ENCODE peak calls at places on chromosomes 4 and X, in five cellular contexts. D is stomach, V is suprapubic skin, W is IMR-90, Q is T-helper 17 cell. L is an unnamed sample. For H3K9me3, the result is how much of the 10 kb centered on the place peaks cover.

GRCh38 chr4:48031802-48032525 is 15.4 kb downstream of the NIPAL1 start:
- DNase-seq in D (peak), V (no peak), W (peak), Q (no peak), L (no peak)

GRCh38 chr4:3791910-3792542 is 25.8 kb downstream of the ADRA2C start:
- DNase-seq in D (peak), V (no peak), W (peak), Q (no peak), L (peak)

GRCh38 chrX:9337056-9337455 is 127.8 kb upstream of the TBL1X start:
- DNase-seq in D (no peak), V (no peak), W (peak), Q (no peak), L (no peak)

GRCh38 chr4:174578366-174578765 is 56.1 kb upstream of the HPGD start:
- DNase-seq in D (no peak), V (no peak), W (no peak), Q (no peak), L (no peak)

GRCh38 chrX:120468479-120468824 is 644 bp downstream of the LAMP2 start:
- DNase-seq in D (no peak), V (no peak), W (no peak), Q (no peak), L (no peak)

GRCh38 chr4:37463033-37463432 is 218.5 kb downstream of the NWD2 start:
- DNase-seq in D (no peak), V (no peak), W (no peak), Q (no peak), L (no peak)

GRCh38 chr4:53189011-53189410 is 176.8 kb downstream of the SCFD2 start:
- DNase-seq in D (no peak), V (no peak), W (peak), Q (no peak), L (no peak)

GRCh38 chrX:1874416-1874815 is 259.6 kb downstream of the ASMT start:
- DNase-seq in D (no peak), V (no peak), W (no peak), Q (no peak), L (no peak)

GRCh38 chrX:144722307-144722706 is 525.0 kb upstream of the SPANXN1 start:
- DNase-seq in D (no peak), V (no peak), W (no peak), Q (no peak), L (no peak)

GRCh38 chr4:126991965-126992364 is 640.8 kb upstream of the INTU start:
- DNase-seq in D (no peak), V (no peak), W (peak), Q (no peak), L (no peak)

GRCh38 chrX:152647978-152648377 is 10.3 kb downstream of the GABRQ start:
- DNase-seq in D (no peak), V (no peak), W (no peak), Q (no peak), L (no peak)

GRCh38 chr4:82043081-82043808 is 330.5 kb downstream of the HNRNPD start:
- DNase-seq in D (peak), V (no peak), W (no peak), Q (no peak), L (no peak)

GRCh38 chrX:71615056-71615455 is 3.3 kb downstream of the CXCR3 start:
- DNase-seq in D (no peak), V (no peak), W (no peak), Q (no peak), L (no peak)

GRCh38 chr4:175986-176385 is 51.7 kb downstream of the ZNF718 start:
- DNase-seq in D (no peak), V (no peak), W (no peak), Q (no peak), L (no peak)

GRCh38 chr4:176995-177394 is 52.7 kb downstream of the ZNF718 start:
- DNase-seq in D (no peak), V (no peak), W (no peak), Q (no peak), L (no peak)

GRCh38 chr4:173666-174314 is 49.5 kb downstream of the ZNF718 start:
- DNase-seq in D (no peak), V (no peak), W (no peak), Q (no peak), L (no peak)
- H3K9me3 ChIP-seq in D (half or more), V (half or more), W (under half), Q (under half), L (under half)

GRCh38 chr4:189861101-189861500 is 79.6 kb upstream of the FRG1 start:
- DNase-seq in D (no peak), V (no peak), W (no peak), Q (no peak), L (no peak)
- H3K9me3 ChIP-seq in D (under half), V (under half), W (under half), Q (under half), L (under half)

GRCh38 chr4:385934-386707 is 48.5 kb downstream of the ZNF141 start:
- DNase-seq in D (no peak), V (no peak), W (no peak), Q (no peak), L (no peak)
- H3K9me3 ChIP-seq in D (half or more), V (half or more), W (half or more), Q (under half), L (half or more)

GRCh38 chr4:121256887-121257426 is 92.8 kb upstream of the TNIP3 start:
- DNase-seq in D (no peak), V (no peak), W (no peak), Q (no peak), L (no peak)

GRCh38 chr4:121253961-121254360 is 89.8 kb upstream of the TNIP3 start:
- DNase-seq in D (no peak), V (no peak), W (no peak), Q (no peak), L (no peak)

GRCh38 chr4:121246698-121247097 is 82.6 kb upstream of the TNIP3 start:
- DNase-seq in D (no peak), V (no peak), W (no peak), Q (no peak), L (no peak)

GRCh38 chr4:121256346-121256745 is 92.2 kb upstream of the TNIP3 start:
- DNase-seq in D (no peak), V (no peak), W (peak), Q (no peak), L (no peak)

GRCh38 chr4:121252224-121252806 is 88.2 kb upstream of the TNIP3 start:
- DNase-seq in D (peak), V (no peak), W (peak), Q (peak), L (peak)
- H3K9me3 ChIP-seq in D (under half), V (under half), W (under half), Q (under half), L (under half)

GRCh38 chrX:135287266-135287823 is 21.9 kb upstream of the ETDC start:
- DNase-seq in D (no peak), V (no peak), W (no peak), Q (no peak), L (no peak)
- H3K9me3 ChIP-seq in D (half or more), V (under half), W (under half), Q (under half), L (under half)

GRCh38 chr4:22988526-22988925 is 295.8 kb downstream of the GBA3 start:
- DNase-seq in D (no peak), V (no peak), W (no peak), Q (no peak), L (no peak)
- H3K9me3 ChIP-seq in D (under half), V (under half), W (under half), Q (under half), L (under half)

GRCh38 chr4:97479388-97479787 is 663.9 kb downstream of the STPG2 start:
- DNase-seq in D (no peak), V (no peak), W (no peak), Q (no peak), L (no peak)
- H3K9me3 ChIP-seq in D (under half), V (under half), W (under half), Q (under half), L (under half)

GRCh38 chr4:14583331-14583730 is 418.9 kb upstream of the CPEB2 start:
- DNase-seq in D (no peak), V (no peak), W (no peak), Q (no peak), L (no peak)

GRCh38 chr4:14582658-14583057 is 419.6 kb upstream of the CPEB2 start:
- DNase-seq in D (no peak), V (no peak), W (no peak), Q (no peak), L (no peak)

GRCh38 chr4:14583752-14584151 is 418.5 kb upstream of the CPEB2 start:
- DNase-seq in D (no peak), V (no peak), W (no peak), Q (no peak), L (no peak)

GRCh38 chr4:14580061-14580460 is 422.2 kb upstream of the CPEB2 start:
- DNase-seq in D (no peak), V (no peak), W (no peak), Q (no peak), L (no peak)

DNA sequence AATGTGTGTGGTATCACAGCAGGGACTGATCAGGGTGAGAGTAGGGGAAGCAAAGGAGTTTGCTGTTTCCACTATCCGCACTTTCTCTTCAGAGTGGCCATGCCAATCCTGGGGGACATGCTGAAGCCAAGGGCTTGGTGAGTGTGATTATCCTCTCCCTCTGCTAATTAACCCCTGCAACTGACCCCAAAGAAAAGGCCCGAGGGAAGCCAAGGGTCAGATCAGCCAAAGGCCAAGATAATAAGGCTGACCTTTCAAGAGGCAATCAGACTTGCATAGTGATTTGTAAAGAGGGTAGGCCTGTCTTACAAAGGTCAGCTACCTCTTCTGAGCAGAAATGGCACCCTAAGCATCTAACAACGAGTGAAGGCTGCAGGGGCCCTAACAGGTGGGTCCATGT is 420.5 kb upstream of the CPEB2 start:
- DNase-seq in D (no peak), V (no peak), W (no peak), Q (no peak), L (no peak)
- H3K9me3 ChIP-seq in D (under half), V (under half), W (under half), Q (under half), L (under half)